ENCODE peak calls at places on chromosomes 12 and 14, in nine cellular contexts. L is DMS 273 treated with DMSO at 0.1 percent for 48 hours; N is GM18507; W is stimulated activated naive CD4-positive, alpha-beta T cell treated with Interleukin-2 at 50 U/mL for 16 hours; P is cerebellar nuclear complex; Y is neuronal stem cell; F is CD8-positive, alpha-beta memory T cell; R is GM13976; B is left ventricle myocardium inferior. C is an unnamed sample.
A peak's percentile ranks its signal among the peaks of the same experiment; 100 is the strongest.

GRCh38 chr12:122865268-122866231 is 30.3 kb downstream of the HIP1R start:
- DNase-seq in L (no peak), N (no peak), W (peak; percentile 10), P (no peak), Y (no peak), F (no peak), R (no peak), B (peak; percentile 57), C (peak; percentile 53)

GRCh38 chr12:27524839-27525238 is 833 bp downstream of the PPFIBP1 start:
- DNase-seq in L (no peak), N (no peak), W (no peak), P (no peak), Y (no peak), F (no peak), R (no peak), B (no peak), C (no peak)

GRCh38 chr14:76490735-76491134 is 114.8 kb downstream of the ESRRB start:
- DNase-seq in L (no peak), N (no peak), W (no peak), P (no peak), Y (peak; percentile 11), F (no peak), R (peak; percentile 51), B (no peak), C (no peak)

GRCh38 chr14:34693228-34693939 is 21.0 kb downstream of the CFL2 start:
- DNase-seq in L (peak; percentile 53), N (no peak), W (no peak), P (no peak), Y (no peak), F (no peak), R (no peak), B (peak; percentile 29), C (peak; percentile 27)

GRCh38 chr14:24409956-24410355 is 11.2 kb downstream of the NYNRIN start:
- DNase-seq in L (no peak), N (no peak), W (no peak), P (no peak), Y (no peak), F (no peak), R (no peak), B (no peak), C (no peak)

GRCh38 chr14:22106700-22107697 is 433.4 kb upstream of the OR4E1 start:
- DNase-seq in L (no peak), N (no peak), W (no peak), P (no peak), Y (no peak), F (no peak), R (no peak), B (no peak), C (no peak)

GRCh38 chr14:103688906-103689902 is 26.0 kb downstream of the XRCC3 start:
- DNase-seq in L (no peak), N (peak; percentile 65), W (no peak), P (no peak), Y (no peak), F (no peak), R (peak; percentile 82), B (peak; percentile 67), C (peak; percentile 74)

GRCh38 chr14:71758198-71758955 is 173.9 kb upstream of the RGS6 start:
- DNase-seq in L (no peak), N (no peak), W (no peak), P (no peak), Y (no peak), F (no peak), R (no peak), B (no peak), C (no peak)

GRCh38 chr12:1919284-1919683 is 832 bp upstream of the CACNA2D4 start:
- DNase-seq in L (no peak), N (no peak), W (no peak), P (no peak), Y (no peak), F (no peak), R (no peak), B (no peak), C (no peak)

GRCh38 chr14:57501039-57501557 is 7.4 kb upstream of the CCDC198 start:
- DNase-seq in L (no peak), N (no peak), W (no peak), P (no peak), Y (no peak), F (no peak), R (no peak), B (no peak), C (no peak)

GRCh38 chr12:54357802-54358619 is 6.3 kb downstream of the GPR84 start:
- DNase-seq in L (no peak), N (peak; percentile 45), W (peak; percentile 37), P (peak; percentile 43), Y (no peak), F (peak; percentile 29), R (peak; percentile 75), B (no peak), C (peak; percentile 66)

GRCh38 chr14:54625158-54625557 is 58.2 kb downstream of the SAMD4A start:
- DNase-seq in L (no peak), N (no peak), W (no peak), P (no peak), Y (no peak), F (no peak), R (no peak), B (no peak), C (no peak)

C was measured in germinal center.